ENCODE peak calls at places on chromosomes 3 and 15, in five cellular contexts. A, B, E, P and N are unnamed samples.

GRCh38 chr3:54954019-54954418 is 26.2 kb upstream of the LRTM1 start:
- DNase-seq in E (no peak), B (peak), P (no peak), A (no peak), N (peak)

GRCh38 chr3:123694377-123695147 is 109.7 kb upstream of the HACD2 start:
- DNase-seq in A (no peak), P (no peak), E (no peak), B (peak), N (no peak)

GRCh38 chr3:72143970-72144717 is 359.2 kb upstream of the PROK2 start:
- DNase-seq in A (no peak), B (no peak), P (no peak), E (no peak), N (no peak)

GRCh38 chr3:47225310-47225906 is 57.2 kb downstream of the KIF9 start:
- DNase-seq in B (peak), E (no peak), A (peak), P (no peak), N (peak)

GRCh38 chr15:72483279-72483678 is 9.1 kb downstream of the ARIH1 start:
- DNase-seq in B (no peak), P (no peak), A (no peak), E (no peak), N (no peak)

GRCh38 chr3:69527498-69527897 is 141.6 kb upstream of the FRMD4B start:
- DNase-seq in P (no peak), A (no peak), E (no peak), B (no peak), N (no peak)

GRCh38 chr15:99249270-99249817 is at the start of gene TTC23:
- DNase-seq in B (peak), A (peak), E (peak), P (no peak), N (peak)

GRCh38 chr3:156594229-156594683 is 39.3 kb upstream of the SSR3 start:
- DNase-seq in A (no peak), B (no peak), P (no peak), E (no peak), N (no peak)

GRCh38 chr3:152127058-152127457 is 141.7 kb upstream of the MBNL1 start:
- DNase-seq in A (no peak), P (no peak), B (no peak), E (no peak), N (no peak)

GRCh38 chr3:16132926-16133325 is 41.6 kb upstream of the GALNT15 start:
- DNase-seq in B (no peak), E (no peak), P (peak), A (no peak), N (peak)

GRCh38 chr3:188266581-188267274 is 112.8 kb downstream of the LPP start:
- DNase-seq in B (peak), A (no peak), E (no peak), P (no peak), N (peak)

GRCh38 chr3:160450846-160451245 is 1.3 kb upstream of the TRIM59 start:
- DNase-seq in A (no peak), B (peak), E (no peak), P (no peak), N (peak)

GRCh38 chr15:68554716-68555347 is 24.0 kb upstream of the CORO2B start:
- DNase-seq in P (no peak), E (no peak), B (no peak), A (no peak), N (no peak)

GRCh38 chr3:35744419-35744818 is 105.1 kb downstream of the ARPP21 start:
- DNase-seq in A (no peak), E (peak), P (no peak), B (no peak), N (no peak)

GRCh38 chr3:144011251-144011799 is 39.7 kb downstream of the DIPK2A start:
- DNase-seq in E (no peak), P (no peak), B (peak), A (no peak), N (no peak)

GRCh38 chr3:169501080-169501479 is 162.4 kb downstream of the MECOM start:
- DNase-seq in B (no peak), E (no peak), P (no peak), A (no peak), N (no peak)

GRCh38 chr3:155282416-155283091 is 10.9 kb downstream of the STRIT1 start:
- DNase-seq in B (peak), P (no peak), A (no peak), E (no peak), N (peak)

GRCh38 chr3:114460459-114460858 is 166.6 kb downstream of the TIGIT start:
- DNase-seq in P (no peak), B (no peak), A (no peak), E (no peak), N (no peak)

GRCh38 chr3:52317601-52318000 is 1.5 kb downstream of the DNAH1 start:
- DNase-seq in A (peak), B (peak), E (peak), P (peak), N (no peak)

GRCh38 chr15:33756950-33757349 is 211.3 kb upstream of the CHRM5 start:
- DNase-seq in P (no peak), B (no peak), E (no peak), A (no peak), N (no peak)

GRCh38 chr3:169812124-169812843 is 386 bp upstream of the LRRIQ4 start:
- DNase-seq in E (peak), B (peak), A (peak), P (peak), N (peak)

GRCh38 chr3:141646760-141647561 is 91.1 kb upstream of the RNF7 start:
- DNase-seq in A (no peak), E (peak), B (peak), P (no peak), N (no peak)

DNA sequence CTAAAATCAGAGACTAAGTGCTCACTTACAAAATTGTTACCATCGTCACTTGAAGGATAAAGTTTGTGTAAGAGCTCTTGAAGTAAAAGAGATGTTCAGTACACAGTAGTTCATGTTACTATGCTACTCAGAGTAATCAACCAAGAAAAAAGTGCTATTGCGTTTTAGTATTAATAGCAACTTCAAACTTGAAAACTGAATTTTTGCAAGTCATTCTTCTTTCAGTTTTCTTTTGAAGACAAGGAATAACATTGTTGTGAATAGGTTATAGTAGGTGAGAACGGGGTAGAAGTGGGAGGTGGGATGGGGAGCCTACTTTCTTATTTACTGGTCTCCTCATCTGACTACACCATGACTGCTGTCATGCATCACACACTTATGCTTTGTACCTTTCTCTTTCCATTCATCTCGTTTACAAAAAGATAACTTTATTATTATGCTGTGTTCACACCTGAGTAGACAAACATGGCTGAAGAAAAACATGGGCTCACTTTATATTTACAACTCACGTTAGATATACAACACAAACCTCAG is 39.3 kb upstream of the P3H2 start:
- DNase-seq in A (no peak), E (no peak), P (no peak), B (no peak), N (no peak)
- H3K4me3 ChIP-seq in A (no peak), E (no peak), P (no peak), B (no peak), N (no peak)

GRCh38 chr15:32029862-32030781 is at the start of gene CHRNA7:
- DNase-seq in B (peak), A (peak), P (peak), E (peak), N (no peak)
- H3K4me3 ChIP-seq in B (peak), A (peak), P (peak), E (peak), N (peak)

DNA sequence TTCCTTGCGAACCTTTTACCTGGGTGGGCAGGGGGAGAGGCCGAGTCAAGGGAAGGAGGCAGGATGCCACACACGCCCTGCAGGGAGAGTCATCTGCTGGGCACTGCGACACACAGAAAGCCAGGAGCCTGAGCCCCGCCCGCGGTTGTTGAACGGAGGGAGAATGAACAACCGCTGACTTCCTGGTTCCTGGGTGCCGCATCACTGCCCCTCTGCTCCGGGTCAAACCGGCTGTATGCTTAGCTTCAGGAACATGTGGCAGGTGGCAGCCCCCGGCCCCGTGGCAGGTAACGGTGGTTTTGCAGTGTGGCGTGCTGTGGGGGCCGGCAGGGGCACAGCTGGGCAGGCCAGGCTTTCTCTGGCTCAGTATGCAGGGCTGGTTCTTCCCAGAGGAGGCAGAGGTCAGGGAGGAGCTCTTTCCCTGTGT is 33.4 kb downstream of the APBA2 start:
- DNase-seq in A (no peak), E (no peak), B (no peak), P (no peak), N (no peak)
- H3K4me3 ChIP-seq in A (no peak), E (peak), B (no peak), P (no peak), N (no peak)

GRCh38 chr15:90957791-90958190 is 3.1 kb downstream of the RCCD1 start:
- DNase-seq in P (no peak), E (no peak), A (no peak), B (no peak), N (no peak)
- H3K4me3 ChIP-seq in P (peak), E (peak), A (no peak), B (peak), N (peak)

DNA sequence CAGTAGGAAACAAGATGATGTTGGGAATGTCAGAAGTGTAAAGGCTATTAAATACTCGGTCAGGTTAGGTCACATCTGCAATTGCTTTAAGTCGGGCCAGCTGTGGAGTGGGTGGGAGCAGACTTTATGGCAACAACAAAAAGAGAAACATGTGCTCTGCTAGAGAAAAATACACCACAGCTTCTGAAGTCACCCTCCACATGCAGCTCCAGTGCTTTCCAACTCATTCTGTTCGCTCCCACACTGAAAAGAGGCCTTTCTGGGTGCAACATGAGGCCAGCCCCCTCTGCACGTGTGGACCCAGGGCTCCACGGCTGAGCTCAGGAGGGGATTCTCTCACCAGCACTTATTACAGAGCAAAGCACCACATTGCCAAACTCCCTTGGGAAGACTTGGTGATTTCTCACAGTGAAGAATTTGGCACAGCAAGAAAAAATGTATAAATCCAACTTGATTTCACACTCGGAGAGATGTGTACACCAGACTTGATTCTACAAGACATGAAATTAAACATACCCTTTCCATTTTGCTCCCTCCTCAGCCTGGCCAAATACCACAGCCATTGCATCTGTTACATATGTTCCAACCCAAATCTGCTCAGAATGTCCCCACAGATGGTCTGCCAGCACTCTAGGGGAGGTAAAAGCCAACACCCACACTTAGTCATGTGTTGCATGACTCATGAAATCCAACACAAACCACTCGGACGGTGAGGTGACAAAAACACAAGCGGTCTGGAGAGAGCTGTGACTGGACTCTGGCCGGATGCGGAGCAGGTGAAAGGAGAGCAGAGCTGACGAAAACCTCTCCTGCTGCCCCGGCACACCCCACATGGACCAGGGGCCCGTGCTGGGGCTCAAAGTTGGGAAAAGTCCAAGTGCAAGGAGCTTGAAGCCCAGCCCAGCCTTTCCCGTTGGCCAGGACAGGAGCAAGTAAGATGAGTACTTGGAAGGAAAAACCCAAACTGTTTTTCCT is 74.6 kb downstream of the ITGB5 start:
- DNase-seq in P (peak), A (peak), E (no peak), B (peak), N (peak)
- H3K4me3 ChIP-seq in P (peak), A (no peak), E (no peak), B (no peak), N (no peak)

DNA sequence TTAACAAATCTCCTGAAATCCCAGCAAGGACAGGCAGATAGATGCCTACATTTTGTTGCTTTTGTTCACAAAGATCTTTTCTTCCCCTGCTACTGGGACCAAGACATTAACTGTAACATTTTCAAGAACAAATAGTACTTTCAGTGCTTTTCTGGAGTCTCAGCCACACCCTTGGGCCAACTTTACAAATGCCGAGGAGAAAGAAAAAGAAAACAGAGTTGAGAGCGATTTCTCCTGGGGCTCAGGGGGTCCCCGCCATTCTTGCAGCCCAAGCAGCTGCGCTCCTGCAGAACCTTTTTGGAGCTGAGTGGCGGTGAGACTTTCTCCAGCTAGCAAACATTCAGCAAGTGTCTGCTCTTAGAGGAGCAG is 18.8 kb downstream of the EID1 start:
- DNase-seq in A (no peak), B (no peak), P (no peak), E (no peak), N (no peak)
- H3K4me3 ChIP-seq in A (no peak), B (peak), P (peak), E (no peak), N (peak)

DNA sequence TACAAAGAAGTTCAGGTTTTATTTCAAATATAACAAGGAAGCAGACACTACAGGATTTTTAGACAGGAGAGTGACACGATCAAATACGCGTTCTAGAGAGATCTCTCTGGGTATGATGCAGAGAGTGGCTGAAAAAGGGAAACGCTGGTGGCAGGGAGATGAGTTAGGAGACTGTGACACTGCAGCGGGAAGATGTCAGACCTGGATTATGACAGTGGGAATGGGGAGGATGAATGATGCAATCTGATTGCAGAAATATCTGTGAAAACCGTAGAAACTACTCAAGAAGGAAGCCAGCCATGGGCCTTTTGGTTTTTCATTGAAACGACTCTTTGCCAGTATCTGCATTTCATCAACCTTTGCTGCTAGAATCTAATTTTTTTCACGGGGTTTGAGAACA is 157.9 kb downstream of the FAM43A start:
- DNase-seq in E (no peak), B (no peak), P (no peak), A (no peak), N (no peak)
- H3K4me3 ChIP-seq in E (no peak), B (no peak), P (no peak), A (no peak), N (no peak)

DNA sequence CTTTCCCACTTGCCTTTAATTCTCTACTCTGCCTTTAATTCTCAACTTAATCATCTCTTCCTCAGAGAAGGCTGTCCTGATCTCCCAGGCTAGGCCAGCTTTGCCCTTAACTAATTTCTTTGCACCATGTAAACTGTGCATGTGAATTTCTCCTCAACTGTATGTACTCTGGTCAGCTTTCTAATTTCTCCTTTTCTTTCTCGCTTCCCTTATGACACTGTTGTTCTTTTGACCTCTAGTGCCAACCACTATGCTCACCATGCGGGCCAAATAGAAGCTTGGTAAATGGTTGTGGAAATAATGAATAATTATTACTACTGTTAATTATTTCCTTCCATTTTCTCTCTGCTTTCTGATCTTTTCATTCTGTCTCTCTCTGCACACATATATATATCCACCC is 269.0 kb upstream of the CRBN start:
- DNase-seq in E (no peak), P (no peak), B (no peak), A (no peak), N (no peak)
- H3K4me3 ChIP-seq in E (no peak), P (no peak), B (no peak), A (no peak), N (no peak)

DNA sequence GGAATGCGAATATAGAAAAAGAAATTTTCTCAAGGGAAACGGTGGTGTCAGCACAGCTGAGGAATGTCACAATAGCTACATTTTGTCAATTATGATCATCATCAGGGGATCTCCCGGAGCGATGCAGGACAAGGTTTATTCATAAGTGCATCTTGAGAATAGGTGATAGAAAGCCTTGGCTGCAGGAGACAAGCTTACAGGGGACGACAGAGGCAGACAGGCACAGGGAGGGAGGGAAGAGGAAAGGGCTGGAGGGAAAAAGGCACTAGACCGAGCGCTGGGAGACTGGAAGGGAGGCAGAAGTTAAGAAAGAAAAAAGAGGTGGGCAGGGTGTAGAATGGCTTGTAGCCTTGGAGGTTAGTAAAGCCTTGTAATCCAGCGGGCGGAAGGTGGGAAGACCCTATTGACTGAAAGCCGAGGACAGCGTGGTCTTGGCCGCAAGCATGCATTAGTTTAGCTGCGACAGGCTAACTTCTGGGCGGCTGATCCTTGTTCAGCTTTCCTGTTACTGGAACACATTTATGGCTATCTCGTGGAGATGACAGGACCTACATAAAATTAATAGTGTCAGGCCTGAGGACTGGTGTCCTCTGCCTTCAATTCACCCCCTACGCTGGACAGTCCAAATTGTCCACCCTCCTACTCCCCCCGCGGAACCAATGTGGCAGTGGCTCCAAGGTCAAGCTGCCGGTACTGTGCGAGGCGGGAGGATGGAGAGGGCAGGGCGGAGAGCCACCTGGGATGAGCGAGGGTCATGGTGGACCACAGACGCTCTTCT is 1.5 kb upstream of the NECTIN3 start:
- DNase-seq in A (peak), B (peak), P (no peak), E (no peak), N (no peak)
- H3K4me3 ChIP-seq in A (peak), B (peak), P (peak), E (peak), N (peak)

GRCh38 chr15:71118345-71118744 is 3.1 kb downstream of the THSD4 start:
- DNase-seq in A (no peak), E (no peak), B (no peak), P (no peak), N (no peak)

GRCh38 chr15:71115567-71116351 is 488 bp downstream of the THSD4 start:
- DNase-seq in B (peak), A (peak), E (no peak), P (peak), N (no peak)

GRCh38 chr15:71116366-71116765 is 1.1 kb downstream of the THSD4 start:
- DNase-seq in A (no peak), E (no peak), P (no peak), B (no peak), N (no peak)

GRCh38 chr15:71117906-71118305 is 2.6 kb downstream of the THSD4 start:
- DNase-seq in A (no peak), B (no peak), E (no peak), P (no peak), N (no peak)

DNA sequence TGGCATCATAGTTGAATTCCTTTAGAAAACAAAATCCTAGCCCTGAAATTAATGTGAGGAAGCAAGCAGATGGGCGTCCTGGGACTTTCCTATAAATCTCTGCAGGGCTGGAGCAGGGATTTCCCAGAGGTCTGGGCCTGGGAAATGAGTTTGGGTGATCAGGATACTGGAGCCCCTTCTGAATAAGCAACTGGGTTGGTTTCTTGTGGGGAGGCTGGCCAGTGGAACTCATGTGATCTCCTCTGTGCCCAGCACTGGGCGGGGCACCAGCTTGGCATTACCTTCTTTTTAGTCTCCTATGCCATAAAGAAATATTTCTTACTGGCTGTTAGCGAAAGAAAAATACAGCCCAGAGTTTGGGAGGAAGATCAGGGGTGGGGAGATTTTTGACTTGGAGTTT is 1.7 kb downstream of the THSD4 start:
- DNase-seq in B (no peak), P (peak), E (no peak), A (no peak), N (no peak)
- H3K4me3 ChIP-seq in B (no peak), P (peak), E (no peak), A (no peak), N (no peak)